ENCODE peak calls at places on chromosomes 12 and 14, in six cellular contexts. F is HEK293T, X is SJSA1, M is astrocyte, P is COR-L47, Z is T-cell. G is an unnamed sample.

GRCh38 chr14:87745507-87746118 is 247.4 kb downstream of the GALC start:
- DNase-seq in P (peak), X (no peak), F (peak), M (peak), Z (no peak), G (peak)

GRCh38 chr12:89756638-89757321 is 48.1 kb upstream of the ATP2B1 start:
- DNase-seq in X (peak), M (peak), Z (no peak), P (no peak), F (no peak), G (peak)

GRCh38 chr12:23855813-23856212 is 93.7 kb downstream of the SOX5 start:
- DNase-seq in X (no peak), Z (no peak), P (no peak), F (no peak), M (no peak), G (no peak)

GRCh38 chr12:73815072-73815660 is 722.5 kb upstream of the ATXN7L3B start:
- DNase-seq in F (no peak), Z (no peak), M (no peak), X (no peak), P (no peak), G (no peak)

GRCh38 chr12:96121271-96121711 is 72.9 kb upstream of the ELK3 start:
- DNase-seq in F (no peak), Z (no peak), M (no peak), P (no peak), X (no peak), G (no peak)

GRCh38 chr14:100438678-100439592 is 115.8 kb downstream of the SLC25A47 start:
- DNase-seq in X (peak), P (no peak), F (peak), M (peak), Z (no peak), G (peak)

GRCh38 chr14:58717821-58718220 is 80.1 kb downstream of the DACT1 start:
- DNase-seq in Z (no peak), M (peak), P (no peak), X (no peak), F (no peak), G (no peak)

GRCh38 chr12:128228581-128228980 is 38.4 kb upstream of the TMEM132C start:
- DNase-seq in M (no peak), X (no peak), Z (no peak), P (no peak), F (no peak), G (no peak)

GRCh38 chr14:96351986-96352385 is 11.2 kb downstream of the ATG2B start:
- DNase-seq in P (no peak), X (peak), M (no peak), F (no peak), Z (no peak), G (no peak)

GRCh38 chr12:113461666-113462065 is 10.0 kb downstream of the LHX5 start:
- DNase-seq in Z (no peak), P (no peak), X (no peak), F (peak), M (no peak), G (no peak)

GRCh38 chr12:69284131-69284530 is 44.8 kb downstream of the CPSF6 start:
- DNase-seq in P (peak), Z (peak), M (peak), X (peak), F (peak), G (peak)

GRCh38 chr12:70267550-70267949 is 24.3 kb downstream of the CNOT2 start:
- DNase-seq in P (no peak), X (no peak), F (no peak), M (peak), Z (no peak), G (no peak)

GRCh38 chr14:36942522-36943245 is 229.7 kb downstream of the SLC25A21 start:
- DNase-seq in Z (no peak), X (peak), P (no peak), F (no peak), M (peak), G (peak)

GRCh38 chr14:106657460-106657859 is 1131.1 kb downstream of the TMEM121 start:
- DNase-seq in X (no peak), Z (peak), M (no peak), P (no peak), F (no peak), G (no peak)

GRCh38 chr14:31319701-31320100 is 100.6 kb downstream of the HEATR5A start:
- DNase-seq in Z (no peak), X (no peak), F (no peak), P (no peak), M (no peak), G (no peak)

GRCh38 chr12:51970904-51971646 is 19.6 kb downstream of the ACVR1B start:
- DNase-seq in Z (no peak), P (no peak), F (peak), M (peak), X (peak), G (no peak)

GRCh38 chr12:57459750-57460400 is at the start of gene GLI1:
- DNase-seq in P (no peak), F (no peak), X (no peak), Z (no peak), M (peak), G (no peak)

GRCh38 chr12:6089041-6089823 is 35.2 kb downstream of the VWF start:
- DNase-seq in P (no peak), X (peak), M (peak), Z (no peak), F (no peak), G (no peak)

GRCh38 chr14:31380106-31380505 is 40.2 kb downstream of the HEATR5A start:
- DNase-seq in M (peak), P (no peak), F (no peak), Z (no peak), X (no peak), G (no peak)

GRCh38 chr12:3302406-3303041 is 188.5 kb upstream of the PRMT8 start:
- DNase-seq in P (no peak), M (no peak), X (no peak), Z (no peak), F (no peak), G (no peak)